ENCODE peak calls at places on chromosomes 2 and 18, in nine cellular contexts. K is lower lobe of right lung; W is CD8-positive, alpha-beta T cell; L is cardiac muscle cell; G is brain microvascular endothelial cell; H is lung; B is prostate gland; X is mammary epithelial cell; R is astrocyte of the cerebellum. J is an unnamed sample.

GRCh38 chr18:8416212-8417019 is 192.8 kb upstream of the RAB12 start:
- DNase-seq in G (peak), K (no peak), B (no peak), R (no peak), X (no peak), L (no peak), H (no peak), W (no peak), J (no peak)

GRCh38 chr2:235001237-235002133 is 49.7 kb downstream of the SH3BP4 start:
- DNase-seq in W (no peak), R (no peak), B (no peak), K (no peak), X (no peak), L (peak), H (no peak), G (no peak), J (peak)

GRCh38 chr2:37809525-37809924 is 115.6 kb upstream of the RMDN2 start:
- DNase-seq in H (peak), L (peak), K (no peak), R (peak), B (no peak), X (peak), W (no peak), G (peak), J (peak)

GRCh38 chr2:30029804-30030203 is 108.4 kb upstream of the ALK start:
- DNase-seq in B (no peak), W (no peak), K (no peak), X (no peak), H (peak), R (no peak), L (no peak), G (no peak), J (no peak)

GRCh38 chr18:27964811-27965210 is 212.1 kb downstream of the CDH2 start:
- DNase-seq in X (peak), R (no peak), W (no peak), H (no peak), B (no peak), G (no peak), L (peak), K (no peak), J (peak)

GRCh38 chr2:157229572-157229971 is 27.9 kb upstream of the GALNT5 start:
- DNase-seq in B (no peak), L (peak), K (no peak), R (peak), W (no peak), H (no peak), X (peak), G (peak), J (peak)

GRCh38 chr2:41836944-41837343 is 210.9 kb upstream of the PKDCC start:
- DNase-seq in H (no peak), R (peak), K (no peak), W (no peak), L (peak), G (peak), B (no peak), X (peak), J (peak)

GRCh38 chr18:67514901-67515540 is 1.5 kb downstream of the DSEL start:
- DNase-seq in B (no peak), G (peak), W (no peak), X (no peak), H (no peak), L (no peak), K (no peak), R (no peak), J (peak)

GRCh38 chr18:4510160-4510559 is 55.1 kb upstream of the DLGAP1 start:
- DNase-seq in H (no peak), K (no peak), R (no peak), B (no peak), G (no peak), W (no peak), X (no peak), L (no peak), J (no peak)

DNA sequence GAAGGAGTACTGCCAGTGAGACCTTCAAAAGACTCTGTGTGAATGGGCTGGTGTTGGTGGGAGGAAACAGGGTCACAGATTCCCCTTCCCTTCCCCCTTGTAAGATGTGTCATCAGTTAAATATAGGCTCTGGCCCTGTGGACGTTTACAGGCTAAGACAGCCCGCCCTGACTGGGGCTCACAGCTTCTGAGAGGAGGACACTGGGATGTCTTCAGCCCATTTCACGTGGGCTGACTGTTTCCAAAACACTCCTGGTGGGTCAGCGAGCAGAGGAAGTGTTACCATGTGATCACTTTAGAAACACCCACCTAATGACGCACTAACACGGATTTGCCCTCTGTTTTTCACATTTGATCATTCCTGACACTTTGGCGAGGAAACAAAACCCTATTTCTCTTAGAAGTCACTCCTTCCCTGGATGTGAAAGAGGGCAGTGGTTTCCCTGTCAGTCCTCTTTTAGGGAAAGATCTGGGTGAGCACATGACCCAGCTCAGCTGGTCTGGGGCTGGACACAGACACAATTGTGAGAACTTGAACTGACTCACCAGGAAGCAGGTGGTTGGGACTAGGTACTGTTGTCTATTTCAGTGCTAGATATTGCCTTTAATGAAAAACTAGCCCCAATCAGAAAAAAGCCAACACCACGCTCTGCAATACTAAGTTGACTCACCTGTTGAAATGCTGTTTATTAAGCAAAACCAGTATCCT is 38.9 kb downstream of the BMP10 start:
- DNase-seq in L (peak), G (peak), X (peak), R (no peak), H (peak), K (peak), W (no peak), B (no peak), J (peak)
- H3K4me3 ChIP-seq in L (no peak), G (no peak), X (no peak), R (no peak), H (no peak), K (no peak), W (no peak), B (no peak), J (no peak)

GRCh38 chr18:64103979-64104378 is 44.9 kb downstream of the LINC00305 start:
- DNase-seq in W (no peak), H (no peak), R (no peak), L (no peak), G (no peak), B (no peak), K (no peak), X (no peak), J (no peak)
- TF ChIP-seq CTCF in W (no peak), H (no peak), R (no peak), L (no peak), G (no peak), B (no peak), K (no peak), X (peak), J (no peak)

GRCh38 chr2:167702227-167702626 is 545.2 kb downstream of the STK39 start:
- DNase-seq in W (no peak), R (no peak), B (no peak), K (no peak), G (no peak), L (no peak), X (no peak), H (no peak), J (no peak)

GRCh38 chr2:167697194-167697593 is 550.2 kb downstream of the STK39 start:
- DNase-seq in R (no peak), G (no peak), X (no peak), K (no peak), L (no peak), H (no peak), B (no peak), W (no peak), J (no peak)

GRCh38 chr2:167692191-167692590 is 555.2 kb downstream of the STK39 start:
- DNase-seq in K (no peak), L (no peak), H (no peak), G (no peak), R (no peak), B (no peak), W (no peak), X (no peak), J (no peak)

DNA sequence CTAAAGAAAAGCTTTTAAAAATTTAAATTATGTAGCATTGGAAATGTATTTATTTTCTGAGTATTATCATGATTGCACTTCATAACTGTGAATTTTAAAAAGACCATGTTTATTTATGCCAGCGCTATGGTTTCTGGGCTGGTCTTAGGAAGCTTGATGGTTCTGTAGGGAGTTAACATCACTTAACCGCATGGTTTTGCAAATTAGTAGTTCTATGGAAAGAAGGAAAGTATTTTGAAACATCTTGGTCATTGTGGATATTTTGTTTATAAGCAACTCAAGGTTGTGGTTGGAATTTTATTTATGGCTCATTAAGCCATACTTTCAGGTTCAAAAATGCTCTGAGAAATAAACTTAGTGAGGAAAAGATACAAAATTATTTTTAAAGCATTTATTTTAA is 549.4 kb downstream of the STK39 start:
- DNase-seq in G (no peak), L (no peak), B (no peak), H (no peak), X (no peak), R (peak), K (no peak), W (no peak), J (no peak)
- H3K4me3 ChIP-seq in G (no peak), L (no peak), B (no peak), H (no peak), X (no peak), R (no peak), K (no peak), W (no peak), J (no peak)

GRCh38 chr2:55013936-55014335 is 36.3 kb downstream of the RTN4 start:
- DNase-seq in H (no peak), B (no peak), R (no peak), K (no peak), W (no peak), G (no peak), X (no peak), L (no peak), J (no peak)
- TF ChIP-seq CTCF in H (no peak), B (peak), R (no peak), K (no peak), W (no peak), G (no peak), X (peak), L (peak), J (no peak)

DNA sequence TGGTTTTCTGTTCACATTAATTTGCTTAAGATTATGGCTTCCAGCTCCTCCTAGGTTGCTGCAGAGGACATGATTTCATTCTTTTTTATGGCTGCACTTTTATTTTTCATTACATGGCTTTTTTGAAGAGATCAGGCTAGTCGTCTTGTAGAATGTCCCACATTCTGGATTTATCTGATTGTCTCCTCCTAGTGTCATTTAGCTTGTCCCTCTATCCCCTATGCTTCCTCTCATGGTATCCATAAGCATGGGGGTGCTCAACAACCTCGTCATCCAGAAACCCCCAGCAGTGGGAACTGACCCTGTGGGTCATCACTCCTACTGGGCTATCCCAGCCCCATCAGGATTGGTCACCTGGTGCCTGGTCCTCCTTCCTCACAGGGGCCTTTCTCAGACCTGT is 49.6 kb downstream of the SERTAD2 start:
- DNase-seq in G (no peak), K (no peak), L (no peak), X (no peak), B (no peak), R (no peak), H (no peak), W (no peak), J (no peak)
- H3K4me3 ChIP-seq in G (no peak), K (no peak), L (no peak), X (no peak), B (no peak), R (no peak), H (no peak), W (no peak), J (no peak)

DNA sequence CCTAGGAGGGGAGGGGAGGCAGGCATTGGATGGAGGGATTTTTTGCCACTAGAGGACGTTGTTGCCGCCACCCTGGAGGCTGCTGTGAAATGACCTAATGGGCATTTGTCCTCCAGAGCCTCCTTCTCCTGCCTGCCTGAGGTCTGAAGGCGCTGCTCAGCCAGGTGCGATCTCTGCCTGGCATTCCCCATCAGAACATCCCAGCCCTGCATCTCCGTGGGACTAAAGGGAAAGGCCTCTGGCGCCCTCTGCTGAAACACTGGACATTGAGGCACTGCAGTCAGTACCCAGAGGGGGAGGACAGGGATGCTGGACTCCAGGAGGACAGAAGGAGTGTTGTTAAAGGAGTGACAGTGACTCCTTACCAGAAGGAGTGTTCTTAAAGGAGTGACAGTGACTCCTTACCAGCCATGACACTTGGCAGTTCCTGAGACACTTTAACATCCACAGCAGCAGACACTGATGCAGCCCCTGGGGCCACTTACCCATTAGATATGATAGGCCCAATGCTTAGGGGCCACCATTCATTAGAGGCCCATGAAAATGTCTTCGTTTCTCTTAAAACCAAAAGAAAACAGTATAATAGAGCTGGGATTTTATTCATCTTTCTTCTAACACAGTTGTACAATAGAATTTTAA is 17.0 kb downstream of the THNSL2 start:
- DNase-seq in X (peak), L (peak), B (peak), R (peak), W (no peak), H (peak), K (no peak), G (peak), J (peak)
- TF ChIP-seq CTCF in X (peak), L (peak), B (peak), R (peak), W (no peak), H (no peak), K (peak), G (peak), J (peak)

GRCh38 chr2:104849036-104849551 is 4.8 kb upstream of the POU3F3 start:
- DNase-seq in B (no peak), X (no peak), H (no peak), L (no peak), R (no peak), G (no peak), W (no peak), K (no peak), J (no peak)

GRCh38 chr2:104846955-104847820 is 6.7 kb upstream of the POU3F3 start:
- DNase-seq in H (no peak), G (no peak), X (no peak), L (no peak), W (no peak), R (no peak), B (no peak), K (no peak), J (no peak)

GRCh38 chr2:104847821-104848160 is 6.1 kb upstream of the POU3F3 start:
- DNase-seq in K (no peak), L (no peak), B (no peak), W (no peak), R (no peak), H (no peak), G (no peak), X (no peak), J (no peak)

GRCh38 chr2:104849618-104850097 is 4.3 kb upstream of the POU3F3 start:
- DNase-seq in W (no peak), B (peak), K (no peak), H (peak), G (peak), R (peak), L (peak), X (peak), J (peak)

GRCh38 chr2:104848526-104848925 is 5.4 kb upstream of the POU3F3 start:
- DNase-seq in H (no peak), X (no peak), G (no peak), L (no peak), K (no peak), W (no peak), B (no peak), R (no peak), J (no peak)
- H3K4me3 ChIP-seq in H (no peak), X (no peak), G (no peak), L (no peak), K (no peak), W (no peak), B (no peak), R (peak), J (no peak)

GRCh38 chr2:223260681-223261080 is 208.7 kb downstream of the KCNE4 start:
- DNase-seq in B (no peak), G (no peak), X (peak), L (peak), K (no peak), H (no peak), W (no peak), R (no peak), J (peak)

GRCh38 chr2:223267160-223267951 is 215.4 kb downstream of the KCNE4 start:
- DNase-seq in K (no peak), L (no peak), G (no peak), W (no peak), B (no peak), H (no peak), X (no peak), R (no peak), J (no peak)

GRCh38 chr2:223264541-223265171 is 212.7 kb downstream of the KCNE4 start:
- DNase-seq in H (no peak), L (no peak), K (no peak), X (peak), W (no peak), G (no peak), B (no peak), R (no peak), J (no peak)

DNA sequence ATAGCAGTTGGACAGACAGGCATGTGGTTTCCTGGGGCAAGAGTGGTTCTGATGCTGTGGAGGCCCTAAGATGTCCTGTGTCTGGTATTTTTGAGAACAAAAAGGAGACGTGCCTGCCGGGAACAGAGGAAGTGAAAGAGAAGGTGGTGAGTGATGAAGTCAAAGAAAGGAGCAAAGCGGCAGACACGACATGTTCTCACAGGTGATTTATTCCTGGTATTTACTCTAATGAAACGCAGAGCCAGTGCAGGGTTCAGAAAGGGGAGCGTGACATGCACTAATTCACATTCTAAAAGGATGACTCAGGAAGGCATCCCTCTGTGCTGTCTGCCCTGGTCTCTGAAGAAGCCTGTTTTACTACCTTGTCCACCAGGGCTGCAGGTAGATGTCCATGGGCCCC is 211.0 kb downstream of the KCNE4 start:
- DNase-seq in B (peak), G (peak), H (no peak), X (peak), W (no peak), R (no peak), L (no peak), K (no peak), J (no peak)
- TF ChIP-seq CTCF in B (no peak), G (no peak), H (no peak), X (no peak), W (no peak), R (no peak), L (no peak), K (no peak), J (no peak)

DNA sequence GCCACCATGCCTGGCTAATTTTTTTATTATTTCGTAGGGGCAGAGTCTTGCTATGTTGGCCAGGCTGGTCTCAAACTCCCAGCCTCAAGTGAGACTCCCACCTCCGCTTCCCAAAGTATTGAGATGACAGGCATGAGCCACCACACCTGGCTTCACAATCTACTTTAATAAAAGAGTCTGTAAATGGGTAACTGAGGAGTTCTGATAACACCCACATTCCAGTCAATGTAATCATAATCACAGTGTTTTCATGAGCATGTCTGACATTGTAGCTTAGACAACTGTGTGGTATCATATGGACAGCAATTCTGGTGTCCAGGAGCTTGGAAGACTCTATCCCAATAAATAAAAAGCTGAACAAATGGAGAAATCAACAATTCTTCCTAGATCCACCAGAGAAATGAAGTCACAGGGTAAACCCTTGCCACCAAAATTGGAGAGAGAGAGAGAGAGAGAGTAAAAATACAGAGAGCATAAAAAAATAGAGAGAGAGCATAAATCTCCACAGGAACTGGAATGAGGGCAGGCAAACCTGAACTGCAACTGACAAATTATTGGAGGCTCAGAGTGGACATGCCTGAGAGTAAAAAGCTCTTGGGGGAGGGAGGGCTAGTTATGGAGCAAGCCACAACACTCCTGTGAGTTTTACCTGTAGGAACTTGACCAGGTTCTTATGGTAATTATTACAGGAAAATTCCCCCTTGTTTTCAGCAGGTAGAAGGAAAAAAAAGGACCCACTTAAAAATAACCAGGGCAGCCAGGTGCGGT is 12.4 kb upstream of the NBEAL1 start:
- DNase-seq in B (no peak), W (no peak), K (no peak), L (no peak), R (no peak), G (no peak), H (no peak), X (peak), J (peak)
- H3K4me3 ChIP-seq in B (no peak), W (no peak), K (no peak), L (no peak), R (no peak), G (no peak), H (no peak), X (no peak), J (no peak)

J was measured in fibroblast of the aortic adventitia.